ENCODE peak calls at places on chromosomes 2 and 18, in six cellular contexts. S, Z, G, A, Y and W are unnamed samples.

GRCh38 chr18:48627216-48627615 is 88.4 kb downstream of the CTIF start:
- DNase-seq in Z (no peak), G (no peak), S (no peak), A (no peak), Y (peak), W (no peak)

GRCh38 chr2:121211689-121212151 is 73.3 kb downstream of the TFCP2L1 start:
- DNase-seq in Z (no peak), G (no peak), Y (no peak), S (no peak), A (no peak), W (peak)

GRCh38 chr2:25323612-25324189 is 18.0 kb downstream of the DNMT3A start:
- DNase-seq in S (no peak), G (no peak), A (no peak), Y (no peak), Z (no peak), W (no peak)

GRCh38 chr18:55821219-55821618 is 233.2 kb upstream of the TCF4 start:
- DNase-seq in Z (no peak), G (no peak), Y (no peak), A (no peak), S (no peak), W (no peak)

GRCh38 chr2:79511320-79511951 is 1.4 kb upstream of the CTNNA2 start:
- DNase-seq in G (no peak), S (no peak), Y (no peak), A (peak), Z (peak), W (no peak)

GRCh38 chr2:64524604-64525322 is 635 bp downstream of the AFTPH start:
- DNase-seq in Z (peak), G (no peak), Y (no peak), S (peak), A (no peak), W (no peak)

GRCh38 chr18:56052202-56052601 is 464.2 kb upstream of the TCF4 start:
- DNase-seq in G (no peak), Y (no peak), A (no peak), S (no peak), Z (no peak), W (no peak)

GRCh38 chr2:128681351-128681906 is 362.8 kb upstream of the HS6ST1 start:
- DNase-seq in G (no peak), Y (no peak), S (no peak), A (no peak), Z (peak), W (no peak)

GRCh38 chr2:55859875-55860274 is 63.7 kb downstream of the EFEMP1 start:
- DNase-seq in G (no peak), Y (no peak), A (no peak), Z (no peak), S (no peak), W (no peak)

GRCh38 chr18:421236-422155 is 79.0 kb downstream of the COLEC12 start:
- DNase-seq in Z (no peak), G (no peak), A (no peak), Y (no peak), S (no peak), W (no peak)

GRCh38 chr2:24984912-24985311 is 13.2 kb upstream of the DNAJC27 start:
- DNase-seq in Z (peak), Y (no peak), A (no peak), S (no peak), G (no peak), W (no peak)

GRCh38 chr2:119222863-119223520 is 642 bp upstream of the STEAP3 start:
- DNase-seq in Z (peak), G (no peak), Y (no peak), A (no peak), S (no peak), W (no peak)

GRCh38 chr2:119224391-119224972 is 848 bp downstream of the STEAP3 start:
- DNase-seq in S (peak), G (no peak), Y (no peak), Z (no peak), A (no peak), W (peak)

GRCh38 chr2:119225084-119225864 is 1.6 kb downstream of the STEAP3 start:
- DNase-seq in G (no peak), A (no peak), Z (peak), S (no peak), Y (no peak), W (no peak)

GRCh38 chr2:119222213-119222612 is 1.4 kb upstream of the STEAP3 start:
- DNase-seq in Z (no peak), A (no peak), Y (no peak), G (no peak), S (no peak), W (no peak)

DNA sequence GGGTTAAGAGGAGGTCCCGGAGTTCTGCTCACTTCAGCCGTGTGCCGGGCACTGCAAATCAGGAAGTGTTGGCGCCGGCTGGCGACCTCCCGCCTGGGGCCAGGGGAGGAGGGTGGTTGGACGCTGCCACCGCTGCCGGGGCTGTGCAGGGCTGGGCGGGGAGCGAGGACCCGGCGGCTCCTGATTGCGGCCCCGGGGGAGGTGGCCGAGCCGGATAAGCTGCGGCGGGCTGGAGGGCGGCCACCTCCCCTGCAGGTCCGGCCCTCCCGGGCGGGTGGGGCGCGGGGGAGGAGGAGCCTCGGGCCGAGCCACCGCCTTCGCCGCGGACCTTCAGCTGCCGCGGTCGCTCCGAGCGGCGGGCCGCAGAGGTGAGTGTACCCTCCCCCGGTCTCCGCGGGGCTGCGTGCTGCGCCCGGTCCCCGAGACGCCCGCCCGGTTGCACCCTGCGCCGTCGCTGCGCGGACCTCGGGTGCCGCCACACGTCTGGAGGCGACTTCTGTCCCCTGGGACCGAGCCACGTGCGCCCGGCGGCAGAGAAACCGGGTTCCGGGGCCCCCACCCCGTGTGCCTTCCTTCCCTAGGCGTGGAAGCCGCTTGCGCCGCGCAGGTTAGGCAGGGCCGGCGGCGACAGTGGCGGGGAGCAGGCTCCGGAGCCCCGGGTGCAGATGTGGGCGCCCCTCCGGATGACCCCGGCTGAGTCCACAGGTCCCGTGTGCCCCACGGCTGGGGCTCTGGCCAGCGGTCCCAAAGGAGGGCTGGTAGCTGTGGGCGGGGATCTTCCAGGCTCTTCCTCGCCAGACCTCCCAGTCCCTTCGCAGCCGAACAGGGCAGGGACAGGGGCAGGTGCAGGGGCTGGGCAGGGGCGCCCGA is at the start of gene STEAP3:
- DNase-seq in Y (peak), S (peak), A (peak), Z (peak), G (no peak), W (peak)
- TF ChIP-seq POLR2AphosphoS5 in Y (peak), S (no peak), A (peak), Z (peak), G (no peak), W (no peak)

GRCh38 chr18:36296591-36297418 is 708 bp upstream of the FHOD3 start:
- DNase-seq in G (no peak), Y (peak), S (no peak), Z (peak), A (peak), W (no peak)
- TF ChIP-seq CTCF in G (peak), Y (peak), S (no peak), Z (peak), A (peak), W (no peak)

GRCh38 chr2:198659471-198659870 is 798.3 kb downstream of the SATB2 start:
- DNase-seq in G (no peak), S (no peak), A (no peak), Z (no peak), Y (no peak), W (no peak)

GRCh38 chr2:198660491-198660890 is 797.2 kb downstream of the SATB2 start:
- DNase-seq in G (no peak), A (no peak), S (no peak), Y (no peak), Z (no peak), W (no peak)

GRCh38 chr2:198662916-198663315 is 794.8 kb downstream of the SATB2 start:
- DNase-seq in G (no peak), S (no peak), A (no peak), Z (no peak), Y (no peak), W (no peak)

DNA sequence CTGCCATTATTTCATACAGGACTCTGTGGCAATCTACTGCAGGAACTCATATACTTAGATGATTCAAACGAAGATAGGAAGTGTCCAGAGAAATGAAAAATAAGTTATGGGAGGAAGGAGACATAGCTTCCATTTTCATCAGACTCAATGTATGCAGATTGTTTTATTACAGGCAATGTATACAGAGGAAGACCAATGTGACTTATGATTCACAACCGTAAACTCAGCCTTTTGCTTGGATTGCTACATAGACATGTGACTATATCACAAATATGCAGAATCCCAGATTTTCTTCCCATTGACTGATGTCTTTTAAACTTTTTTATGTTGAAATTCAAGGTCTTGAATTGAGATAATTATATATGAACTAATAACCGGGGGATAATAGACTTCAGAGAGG is 793.4 kb downstream of the SATB2 start:
- DNase-seq in G (no peak), Z (no peak), A (no peak), S (no peak), Y (no peak), W (no peak)
- H3K27ac ChIP-seq in G (no peak), Z (no peak), A (no peak), S (no peak), Y (no peak), W (no peak)

DNA sequence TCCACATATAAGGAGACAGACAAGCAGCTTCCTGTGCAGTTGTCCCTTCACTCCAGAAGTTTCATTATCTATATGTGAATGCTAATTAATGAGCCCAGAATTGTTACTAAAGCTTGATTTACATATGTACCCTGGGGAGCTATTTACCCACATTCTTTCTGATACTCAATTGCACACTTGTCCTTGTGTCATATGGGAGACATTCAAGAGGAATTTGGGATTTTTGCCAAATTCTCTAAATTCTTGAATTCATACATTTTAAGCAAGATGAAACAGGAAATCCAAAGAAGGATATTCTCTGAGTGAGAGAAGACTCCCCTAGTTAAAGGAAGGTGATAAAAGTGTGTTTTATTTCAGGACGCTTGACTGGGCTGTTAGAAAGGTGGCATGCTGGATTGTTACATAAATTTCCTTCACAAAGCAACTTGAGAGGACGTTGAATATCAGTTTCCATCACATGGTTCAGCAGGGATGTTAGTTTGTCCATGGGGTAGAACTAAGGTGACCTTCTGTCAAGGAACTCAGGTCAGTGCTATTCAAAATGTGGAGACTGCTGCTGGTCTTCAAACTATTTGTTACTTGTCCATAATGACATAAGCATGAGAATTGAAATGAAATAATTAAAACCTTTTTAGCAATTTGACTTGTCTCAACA is 368.2 kb downstream of the IRS1 start:
- DNase-seq in G (no peak), A (no peak), S (no peak), Y (no peak), Z (no peak), W (no peak)
- TF ChIP-seq POLR2AphosphoS5 in G (no peak), A (no peak), S (no peak), Y (no peak), Z (no peak), W (no peak)

DNA sequence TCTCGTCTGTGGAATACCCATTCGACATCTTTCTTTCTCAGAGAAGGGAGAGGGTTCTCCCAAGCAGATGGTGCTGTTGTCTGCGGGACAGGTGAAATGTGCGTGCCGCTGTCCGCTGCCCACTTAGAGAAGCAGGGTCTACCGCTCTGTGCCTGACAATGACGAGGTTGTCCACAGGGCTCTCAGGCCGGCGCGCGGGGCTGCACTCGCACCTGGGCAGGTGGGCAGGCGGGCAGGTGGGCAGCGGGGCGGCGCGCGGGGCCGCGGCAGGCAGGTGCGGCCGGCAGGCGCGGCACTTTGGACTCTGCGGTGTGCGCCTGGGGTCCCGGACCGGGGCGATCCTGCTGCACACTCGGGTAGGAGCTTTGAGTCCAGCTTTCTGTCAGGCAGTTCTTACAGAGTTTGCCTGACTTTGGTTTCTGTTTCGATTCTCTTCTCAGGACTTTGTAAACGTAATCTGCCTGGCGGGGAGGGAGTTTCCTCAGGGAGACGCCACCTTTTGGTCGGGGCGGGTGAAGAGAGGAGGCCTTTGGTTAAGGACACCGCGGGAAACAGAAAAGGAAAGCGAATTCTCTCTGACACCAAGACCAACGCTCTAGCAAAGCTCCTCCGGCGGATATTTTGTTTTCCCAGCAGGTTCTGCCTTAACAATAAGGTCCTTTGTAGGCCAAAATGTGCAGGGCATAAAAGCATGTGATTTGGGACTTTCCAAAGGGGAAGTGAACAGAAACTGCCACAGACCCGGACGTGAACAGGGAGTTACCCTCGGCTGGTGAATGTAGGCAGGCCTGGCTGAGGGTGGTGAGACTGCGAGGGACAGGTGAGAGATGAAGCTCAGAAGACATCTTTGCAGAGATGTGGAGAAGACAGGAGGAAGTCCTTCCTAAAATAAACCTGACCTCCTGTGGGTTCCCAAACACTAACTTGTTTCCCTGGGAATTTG is at the start of gene IFIH1:
- DNase-seq in Z (peak), S (peak), Y (peak), A (peak), G (peak), W (peak)
- TF ChIP-seq CTCF in Z (peak), S (peak), Y (peak), A (no peak), G (peak), W (no peak)

DNA sequence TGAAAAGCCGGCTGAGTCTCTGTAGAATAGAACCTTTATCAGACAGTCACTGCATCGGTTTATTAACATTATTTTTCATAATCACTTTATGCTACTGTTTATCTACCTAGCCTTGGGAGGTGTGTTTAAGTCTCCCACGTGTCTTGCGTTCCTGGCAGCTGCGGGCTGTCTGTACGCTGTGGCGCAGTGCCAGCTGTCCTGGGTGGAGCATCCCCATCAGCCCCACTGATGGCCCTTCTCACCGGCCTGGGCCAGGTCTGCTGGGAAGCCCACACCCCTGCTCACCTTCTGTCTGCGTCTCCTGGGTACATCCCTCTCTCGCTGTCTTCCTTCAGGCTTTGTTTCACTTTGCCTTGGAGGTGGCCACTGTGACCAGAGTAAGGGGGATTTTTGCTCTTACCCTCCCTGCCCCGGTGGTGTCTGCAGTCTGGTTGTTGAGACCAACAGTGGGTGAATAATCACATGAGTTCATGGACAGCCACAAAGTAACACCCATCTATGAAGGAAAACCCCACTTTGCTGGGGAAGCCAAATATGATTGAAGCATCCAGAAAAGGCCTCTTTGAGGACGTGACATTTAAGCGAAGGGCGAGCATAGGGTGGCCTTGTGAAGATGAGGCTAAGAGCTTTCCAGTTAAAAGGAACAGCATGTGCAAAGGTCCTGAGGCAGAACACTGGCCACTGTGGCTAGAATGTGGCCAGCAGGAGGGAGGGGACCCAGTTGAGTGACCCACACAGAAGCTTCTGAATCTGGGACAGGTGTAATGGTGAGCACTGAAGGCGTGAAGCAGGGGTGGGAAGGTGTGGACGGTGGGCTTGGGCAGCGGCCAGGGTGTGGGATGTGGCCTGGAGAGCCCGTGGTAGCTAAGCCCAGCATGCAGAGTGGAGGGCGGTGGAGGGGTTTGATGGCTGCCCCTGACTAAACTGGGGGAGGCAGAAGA is 41.7 kb downstream of the RAMP1 start:
- DNase-seq in S (no peak), Y (no peak), Z (no peak), A (no peak), G (no peak), W (no peak)
- H3K27ac ChIP-seq in S (no peak), Y (no peak), Z (no peak), A (no peak), G (no peak), W (no peak)